ENCODE peak calls at places on chromosomes 7 and 10, in ten cellular contexts. One of them, this sample, is unnamed.

GRCh38 chr7:38748056-38748610 is 117.0 kb upstream of the AMPH start:
- DNase-seq in IMR-90: peak
- DNase-seq in A549: peak
- DNase-seq in lower leg skin: no peak
- DNase-seq in endothelial cell of umbilical vein: no peak
- DNase-seq in esophagus squamous epithelium: no peak
- DNase-seq in tibial nerve: no peak
- DNase-seq in gastrocnemius medialis: no peak
- DNase-seq in heart left ventricle: no peak
- DNase-seq in HCT116: no peak
- DNase-seq in this sample: peak

GRCh38 chr10:129820451-129820850 is 143.6 kb downstream of the EBF3 start:
- DNase-seq in tibial nerve: no peak
- DNase-seq in A549: no peak
- DNase-seq in IMR-90: no peak
- DNase-seq in lower leg skin: no peak
- DNase-seq in HCT116: no peak
- DNase-seq in heart left ventricle: no peak
- DNase-seq in endothelial cell of umbilical vein: no peak
- DNase-seq in esophagus squamous epithelium: no peak
- DNase-seq in gastrocnemius medialis: no peak
- DNase-seq in this sample: no peak

GRCh38 chr7:30994206-30995100 is 30.7 kb downstream of the GHRHR start:
- DNase-seq in esophagus squamous epithelium: no peak
- DNase-seq in IMR-90: no peak
- DNase-seq in gastrocnemius medialis: no peak
- DNase-seq in HCT116: no peak
- DNase-seq in A549: no peak
- DNase-seq in heart left ventricle: no peak
- DNase-seq in tibial nerve: no peak
- DNase-seq in lower leg skin: no peak
- DNase-seq in endothelial cell of umbilical vein: no peak
- DNase-seq in this sample: no peak

GRCh38 chr7:45580053-45580872 is 6.1 kb downstream of the ADCY1 start:
- DNase-seq in heart left ventricle: no peak
- DNase-seq in IMR-90: no peak
- DNase-seq in A549: no peak
- DNase-seq in endothelial cell of umbilical vein: no peak
- DNase-seq in esophagus squamous epithelium: no peak
- DNase-seq in gastrocnemius medialis: no peak
- DNase-seq in lower leg skin: no peak
- DNase-seq in HCT116: no peak
- DNase-seq in tibial nerve: no peak
- DNase-seq in this sample: no peak

GRCh38 chr7:92670204-92670851 is 80.1 kb upstream of the FAM133B start:
- DNase-seq in A549: no peak
- DNase-seq in HCT116: no peak
- DNase-seq in heart left ventricle: no peak
- DNase-seq in esophagus squamous epithelium: no peak
- DNase-seq in lower leg skin: no peak
- DNase-seq in tibial nerve: no peak
- DNase-seq in gastrocnemius medialis: no peak
- DNase-seq in endothelial cell of umbilical vein: no peak
- DNase-seq in IMR-90: no peak
- DNase-seq in this sample: no peak

GRCh38 chr7:34596887-34597286 is 61.1 kb upstream of the NPSR1 start:
- DNase-seq in IMR-90: no peak
- DNase-seq in A549: no peak
- DNase-seq in tibial nerve: no peak
- DNase-seq in gastrocnemius medialis: no peak
- DNase-seq in endothelial cell of umbilical vein: peak
- DNase-seq in esophagus squamous epithelium: no peak
- DNase-seq in HCT116: peak
- DNase-seq in heart left ventricle: no peak
- DNase-seq in lower leg skin: no peak
- DNase-seq in this sample: no peak

GRCh38 chr7:33243319-33243881 is 114.0 kb downstream of the BBS9 start:
- DNase-seq in HCT116: peak
- DNase-seq in lower leg skin: no peak
- DNase-seq in endothelial cell of umbilical vein: peak
- DNase-seq in IMR-90: peak
- DNase-seq in tibial nerve: no peak
- DNase-seq in heart left ventricle: no peak
- DNase-seq in esophagus squamous epithelium: no peak
- DNase-seq in A549: peak
- DNase-seq in gastrocnemius medialis: no peak
- DNase-seq in this sample: peak

GRCh38 chr7:15684834-15685233 is 1.6 kb downstream of the MEOX2 start:
- DNase-seq in IMR-90: no peak
- DNase-seq in HCT116: no peak
- DNase-seq in gastrocnemius medialis: peak
- DNase-seq in endothelial cell of umbilical vein: peak
- DNase-seq in A549: no peak
- DNase-seq in esophagus squamous epithelium: no peak
- DNase-seq in heart left ventricle: peak
- DNase-seq in tibial nerve: no peak
- DNase-seq in lower leg skin: peak
- DNase-seq in this sample: no peak

GRCh38 chr10:45491061-45491460 is 117.0 kb downstream of the ALOX5 start:
- DNase-seq in heart left ventricle: no peak
- DNase-seq in HCT116: no peak
- DNase-seq in endothelial cell of umbilical vein: no peak
- DNase-seq in tibial nerve: no peak
- DNase-seq in lower leg skin: no peak
- DNase-seq in gastrocnemius medialis: no peak
- DNase-seq in IMR-90: no peak
- DNase-seq in A549: no peak
- DNase-seq in esophagus squamous epithelium: no peak
- DNase-seq in this sample: no peak

GRCh38 chr7:30330134-30331111 is 46.0 kb downstream of the ZNRF2 start:
- DNase-seq in gastrocnemius medialis: no peak
- DNase-seq in lower leg skin: no peak
- DNase-seq in HCT116: no peak
- DNase-seq in endothelial cell of umbilical vein: no peak
- DNase-seq in IMR-90: peak
- DNase-seq in tibial nerve: no peak
- DNase-seq in A549: no peak
- DNase-seq in esophagus squamous epithelium: no peak
- DNase-seq in heart left ventricle: no peak
- DNase-seq in this sample: no peak

GRCh38 chr10:63396123-63396719 is 69.6 kb downstream of the JMJD1C start:
- DNase-seq in HCT116: no peak
- DNase-seq in tibial nerve: no peak
- DNase-seq in lower leg skin: no peak
- DNase-seq in IMR-90: no peak
- DNase-seq in gastrocnemius medialis: no peak
- DNase-seq in endothelial cell of umbilical vein: no peak
- DNase-seq in esophagus squamous epithelium: no peak
- DNase-seq in heart left ventricle: no peak
- DNase-seq in A549: no peak
- DNase-seq in this sample: peak

DNA sequence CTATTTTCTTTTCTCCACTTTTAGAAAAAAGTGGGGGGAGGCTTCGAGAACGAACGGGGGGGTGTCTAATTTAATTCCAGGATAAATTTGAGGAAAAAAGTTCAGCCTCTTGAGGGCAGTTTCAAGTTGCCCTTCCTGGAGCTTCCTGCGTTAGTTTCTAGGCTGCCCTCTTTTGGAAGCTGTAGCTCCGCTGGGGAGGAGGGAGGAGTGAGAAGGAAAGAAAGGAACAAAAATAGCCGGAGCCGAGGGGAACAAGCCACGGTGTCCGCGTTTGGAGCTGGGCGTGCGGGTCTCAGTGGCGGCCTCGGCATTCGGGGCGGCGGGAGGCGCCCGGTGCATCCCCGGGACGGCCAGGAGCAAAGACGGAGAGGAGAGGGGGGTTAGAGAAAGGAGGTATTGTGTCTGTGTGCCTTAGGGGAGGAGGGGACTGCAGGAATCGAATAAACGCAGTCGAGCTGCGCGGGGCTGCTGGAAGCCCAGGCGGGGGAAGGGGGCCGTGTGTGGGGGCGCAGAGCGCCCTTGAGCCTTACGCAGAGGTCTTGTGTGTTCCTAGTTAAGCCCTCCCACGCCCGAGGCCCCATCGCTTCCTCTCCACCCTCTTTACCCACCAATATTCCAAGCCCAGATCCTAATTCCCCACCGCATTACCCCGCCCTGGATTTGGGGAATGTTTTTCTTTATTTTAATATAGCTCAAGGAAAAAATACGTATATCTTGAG is 2.0 kb upstream of the TNRC18 start:
- DNase-seq in heart left ventricle: peak
- DNase-seq in lower leg skin: peak
- DNase-seq in gastrocnemius medialis: peak
- DNase-seq in HCT116: no peak
- DNase-seq in esophagus squamous epithelium: no peak
- DNase-seq in tibial nerve: peak
- DNase-seq in A549: peak
- DNase-seq in endothelial cell of umbilical vein: peak
- DNase-seq in IMR-90: peak
- DNase-seq in this sample: peak
- TF ChIP-seq POLR2A in heart left ventricle: peak
- TF ChIP-seq POLR2A in lower leg skin: no peak
- TF ChIP-seq POLR2A in gastrocnemius medialis: peak
- TF ChIP-seq POLR2A in HCT116: peak
- TF ChIP-seq POLR2A in esophagus squamous epithelium: peak
- TF ChIP-seq POLR2A in tibial nerve: peak
- TF ChIP-seq POLR2A in A549: peak
- TF ChIP-seq POLR2A in endothelial cell of umbilical vein: peak
- TF ChIP-seq POLR2A in IMR-90: no peak
- TF ChIP-seq POLR2A in this sample: no peak

DNA sequence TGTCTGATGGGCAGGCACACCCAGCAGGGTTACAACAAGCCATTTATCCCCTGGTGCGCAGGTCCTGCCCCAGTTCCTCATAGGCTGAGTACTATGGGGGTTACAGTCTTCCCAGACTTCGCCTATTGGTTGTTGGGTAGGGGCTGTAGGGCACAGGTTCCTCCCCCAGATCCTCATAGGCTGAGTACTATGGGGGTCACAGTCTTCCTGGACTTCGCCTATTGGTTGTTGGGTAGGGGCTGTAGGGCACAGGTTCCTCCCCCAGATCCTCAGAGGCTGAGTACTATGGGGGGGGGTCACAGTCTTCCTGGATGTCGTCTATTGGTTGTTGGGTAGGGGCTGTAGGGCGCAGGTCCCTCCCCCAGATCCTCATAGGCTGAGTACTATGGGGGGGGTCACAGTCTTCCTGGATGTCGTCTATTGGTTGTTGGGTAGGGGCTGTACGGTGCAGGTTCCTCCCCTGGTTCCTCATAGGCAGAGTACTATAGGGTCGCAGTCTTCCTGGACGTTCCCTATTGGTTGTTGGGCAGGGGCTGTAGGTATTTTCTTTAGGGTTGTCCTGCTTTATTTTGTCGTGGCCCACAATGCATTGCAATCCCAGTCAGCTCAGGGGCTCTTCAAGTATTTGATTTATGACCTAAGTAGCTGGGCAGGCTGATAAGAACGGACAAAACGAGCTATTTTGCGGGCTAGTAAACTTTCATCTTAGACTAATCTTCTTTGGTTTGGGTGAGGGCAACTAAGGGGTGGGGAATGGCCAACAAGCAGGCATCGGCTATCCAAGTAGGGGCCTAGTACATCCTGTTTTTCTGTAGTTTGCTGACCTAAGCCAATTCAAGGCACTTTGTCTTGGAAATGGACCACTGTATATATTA is 3.4 kb downstream of the LRRC27 start:
- DNase-seq in gastrocnemius medialis: peak
- DNase-seq in A549: no peak
- DNase-seq in esophagus squamous epithelium: no peak
- DNase-seq in IMR-90: no peak
- DNase-seq in HCT116: no peak
- DNase-seq in tibial nerve: no peak
- DNase-seq in lower leg skin: peak
- DNase-seq in heart left ventricle: no peak
- DNase-seq in endothelial cell of umbilical vein: no peak
- DNase-seq in this sample: peak
- TF ChIP-seq POLR2A in gastrocnemius medialis: no peak
- TF ChIP-seq POLR2A in A549: no peak
- TF ChIP-seq POLR2A in esophagus squamous epithelium: no peak
- TF ChIP-seq POLR2A in IMR-90: no peak
- TF ChIP-seq POLR2A in HCT116: no peak
- TF ChIP-seq POLR2A in tibial nerve: no peak
- TF ChIP-seq POLR2A in lower leg skin: no peak
- TF ChIP-seq POLR2A in heart left ventricle: no peak
- TF ChIP-seq POLR2A in endothelial cell of umbilical vein: no peak
- TF ChIP-seq POLR2A in this sample: no peak

DNA sequence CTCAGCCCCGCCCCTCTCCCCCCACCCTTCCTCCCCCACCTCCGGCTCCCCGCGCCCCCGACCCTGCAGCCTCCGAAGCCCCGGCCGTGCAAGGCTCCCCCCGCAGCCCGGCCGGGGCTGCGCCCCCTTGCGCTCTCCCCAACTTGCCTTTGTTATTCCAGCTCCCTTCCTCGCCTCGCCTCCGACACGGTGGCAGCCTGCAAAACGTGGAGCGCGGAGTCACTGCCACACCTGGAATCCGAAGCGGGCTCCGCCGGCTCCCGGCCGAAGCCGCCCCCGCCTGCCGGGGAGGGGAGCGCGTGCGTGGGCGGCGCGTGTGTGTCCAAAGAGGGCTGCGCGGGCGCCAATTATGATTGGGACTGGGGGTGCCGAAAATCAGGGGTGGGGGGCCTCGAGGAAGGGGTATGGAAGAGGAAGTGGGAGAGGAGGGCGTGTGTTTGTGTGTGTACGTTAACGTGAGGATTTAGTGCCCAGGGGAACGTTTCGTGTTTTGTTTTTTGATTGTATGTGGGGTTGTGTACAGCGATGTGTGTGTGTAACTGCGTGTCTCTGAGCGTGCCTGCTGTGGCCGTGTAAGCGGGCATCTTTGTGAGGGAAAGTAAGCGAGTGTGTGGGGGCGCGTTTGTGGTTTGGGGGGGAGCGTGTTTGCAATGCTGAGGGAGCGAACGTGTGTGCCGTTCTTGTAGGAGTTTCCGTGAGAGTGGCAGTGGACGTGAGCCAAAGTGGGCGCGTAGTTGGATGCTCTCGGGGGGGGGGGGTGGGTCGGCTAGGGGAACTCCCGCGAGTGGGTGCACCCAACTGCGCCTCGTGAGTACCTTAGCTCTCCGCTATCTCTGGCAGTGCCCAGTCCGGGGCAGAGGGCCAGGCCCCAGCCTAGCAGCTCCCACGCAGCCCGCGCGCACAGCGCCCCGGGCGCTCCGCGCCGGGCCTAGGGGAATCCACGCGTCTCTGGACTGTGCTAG is 1.2 kb upstream of the ZMIZ1 start:
- DNase-seq in heart left ventricle: peak
- DNase-seq in esophagus squamous epithelium: peak
- DNase-seq in lower leg skin: peak
- DNase-seq in A549: peak
- DNase-seq in endothelial cell of umbilical vein: peak
- DNase-seq in HCT116: peak
- DNase-seq in tibial nerve: peak
- DNase-seq in gastrocnemius medialis: peak
- DNase-seq in IMR-90: peak
- DNase-seq in this sample: peak
- TF ChIP-seq POLR2A in heart left ventricle: no peak
- TF ChIP-seq POLR2A in esophagus squamous epithelium: no peak
- TF ChIP-seq POLR2A in lower leg skin: no peak
- TF ChIP-seq POLR2A in A549: no peak
- TF ChIP-seq POLR2A in endothelial cell of umbilical vein: no peak
- TF ChIP-seq POLR2A in HCT116: no peak
- TF ChIP-seq POLR2A in tibial nerve: no peak
- TF ChIP-seq POLR2A in gastrocnemius medialis: peak
- TF ChIP-seq POLR2A in IMR-90: no peak
- TF ChIP-seq POLR2A in this sample: no peak

GRCh38 chr10:92517034-92517655 is 56.7 kb downstream of the IDE start:
- DNase-seq in heart left ventricle: peak
- DNase-seq in gastrocnemius medialis: peak
- DNase-seq in endothelial cell of umbilical vein: peak
- DNase-seq in A549: peak
- DNase-seq in IMR-90: peak
- DNase-seq in tibial nerve: peak
- DNase-seq in lower leg skin: peak
- DNase-seq in esophagus squamous epithelium: no peak
- DNase-seq in HCT116: peak
- DNase-seq in this sample: peak
- TF ChIP-seq POLR2A in heart left ventricle: no peak
- TF ChIP-seq POLR2A in gastrocnemius medialis: no peak
- TF ChIP-seq POLR2A in endothelial cell of umbilical vein: no peak
- TF ChIP-seq POLR2A in A549: no peak
- TF ChIP-seq POLR2A in IMR-90: no peak
- TF ChIP-seq POLR2A in tibial nerve: no peak
- TF ChIP-seq POLR2A in lower leg skin: no peak
- TF ChIP-seq POLR2A in esophagus squamous epithelium: no peak
- TF ChIP-seq POLR2A in HCT116: no peak
- TF ChIP-seq POLR2A in this sample: no peak

This sample was measured in erythroblast.